ENCODE peak calls at places on chromosomes 11 and 22, in six cellular contexts. O is retina; D is adrenal gland; Z is brain microvascular endothelial cell; T is activated T-helper 1 cell treated with Interleukin-2 at 50 U/mL for 16 hours; Y is stimulated activated naive CD8-positive, alpha-beta T cell treated with anti-CD3 and anti-CD28 coated beads, Interleukin-15, amount 100 ng/mL, for 72 hours. P is an unnamed sample.

GRCh38 chr11:63536669-63537292 is at the start of gene PLAAT4:
- DNase-seq in O (no peak), D (peak), Z (peak), T (no peak), Y (peak), P (peak)

GRCh38 chr22:20211997-20212753 is 55.9 kb downstream of the RTN4R start:
- DNase-seq in O (no peak), D (no peak), Z (peak), T (no peak), Y (no peak), P (peak)

GRCh38 chr11:113378013-113378412 is 9.6 kb upstream of the ANKK1 start:
- DNase-seq in O (no peak), D (no peak), Z (no peak), T (no peak), Y (no peak), P (no peak)

GRCh38 chr11:102244681-102245409 is 72.4 kb upstream of the BIRC3 start:
- DNase-seq in O (no peak), D (no peak), Z (peak), T (no peak), Y (no peak), P (no peak)

GRCh38 chr22:36386351-36386899 is 1.3 kb downstream of the MYH9 start:
- DNase-seq in O (peak), D (peak), Z (no peak), T (no peak), Y (peak), P (no peak)

GRCh38 chr11:88421530-88421929 is 84.0 kb upstream of the CTSC start:
- DNase-seq in O (no peak), D (no peak), Z (peak), T (no peak), Y (peak), P (no peak)

GRCh38 chr11:93236741-93237675 is 39.2 kb upstream of the SLC36A4 start:
- DNase-seq in O (peak), D (peak), Z (peak), T (no peak), Y (no peak), P (no peak)

GRCh38 chr11:118537409-118537980 is 6.5 kb downstream of the TMEM25 start:
- DNase-seq in O (no peak), D (peak), Z (peak), T (no peak), Y (no peak), P (no peak)

GRCh38 chr11:48109046-48109666 is 107.5 kb upstream of the OR4B1 start:
- DNase-seq in O (no peak), D (no peak), Z (no peak), T (no peak), Y (no peak), P (no peak)

GRCh38 chr11:134532921-134533421 is 120.9 kb upstream of the B3GAT1 start:
- DNase-seq in O (no peak), D (peak), Z (no peak), T (no peak), Y (no peak), P (no peak)

GRCh38 chr22:32940736-32941135 is 117.4 kb downstream of the SYN3 start:
- DNase-seq in O (no peak), D (no peak), Z (no peak), T (no peak), Y (no peak), P (no peak)

GRCh38 chr11:122642472-122642922 is 13.0 kb upstream of the UBASH3B start:
- DNase-seq in O (no peak), D (no peak), Z (peak), T (no peak), Y (no peak), P (no peak)

GRCh38 chr11:92830382-92831148 is 138.9 kb upstream of the MTNR1B start:
- DNase-seq in O (no peak), D (no peak), Z (no peak), T (no peak), Y (no peak), P (no peak)

GRCh38 chr11:77094841-77095365 is 7.7 kb upstream of the OMP start:
- DNase-seq in O (no peak), D (no peak), Z (no peak), T (no peak), Y (no peak), P (peak)

GRCh38 chr11:43943931-43944751 is 1.7 kb downstream of the C11orf96 start:
- DNase-seq in O (peak), D (peak), Z (peak), T (no peak), Y (peak), P (no peak)

GRCh38 chr11:101127348-101127698 is 2.3 kb downstream of the PGR start:
- DNase-seq in O (peak), D (no peak), Z (no peak), T (no peak), Y (no peak), P (peak)

GRCh38 chr11:64745523-64746328 is 1.8 kb upstream of the RASGRP2 start:
- DNase-seq in O (peak), D (peak), Z (peak), T (peak), Y (peak), P (peak)

GRCh38 chr22:42075277-42075676 is 1.2 kb downstream of the PHETA2 start:
- DNase-seq in O (no peak), D (peak), Z (no peak), T (no peak), Y (no peak), P (no peak)

GRCh38 chr11:29634744-29635143 is 382.1 kb downstream of the KCNA4 start:
- DNase-seq in O (no peak), D (no peak), Z (no peak), T (no peak), Y (no peak), P (no peak)

GRCh38 chr11:10350341-10350740 is 45.5 kb downstream of the ADM start:
- DNase-seq in O (no peak), D (no peak), Z (peak), T (no peak), Y (no peak), P (no peak)

GRCh38 chr11:111917788-111918187 is 925 bp upstream of the C11orf52 start:
- DNase-seq in O (no peak), D (no peak), Z (no peak), T (no peak), Y (no peak), P (no peak)

GRCh38 chr11:76030286-76030685 is 176.0 kb downstream of the WNT11 start:
- DNase-seq in O (no peak), D (no peak), Z (peak), T (no peak), Y (no peak), P (no peak)

GRCh38 chr11:116563028-116563712 is 209.6 kb downstream of the BUD13 start:
- DNase-seq in O (peak), D (no peak), Z (no peak), T (no peak), Y (no peak), P (no peak)

GRCh38 chr11:86906198-86906597 is 49.0 kb downstream of the FZD4 start:
- DNase-seq in O (no peak), D (no peak), Z (no peak), T (no peak), Y (no peak), P (no peak)

GRCh38 chr11:80282643-80283042 is 841.8 kb upstream of the TENM4 start:
- DNase-seq in O (no peak), D (no peak), Z (no peak), T (no peak), Y (no peak), P (no peak)

GRCh38 chr11:33970984-33971466 is 79.1 kb upstream of the LMO2 start:
- DNase-seq in O (peak), D (peak), Z (peak), T (no peak), Y (peak), P (peak)

GRCh38 chr11:11020747-11021149 is 162.9 kb upstream of the ZBED5 start:
- DNase-seq in O (no peak), D (peak), Z (no peak), T (no peak), Y (no peak), P (no peak)

P was measured in left cardiac atrium.